ENCODE peak calls at places on chromosome 3, in ten cellular contexts. H is A549, T is tibial nerve, S is K562, Z is GM12878, D is SK-N-SH, M is ovary, E is stomach, W is transverse colon, K is H1. G is an unnamed sample.

GRCh38 chr3:53068176-53068575 is 22.3 kb upstream of the SFMBT1 start:
- DNase-seq in H (no peak), T (no peak), S (no peak), Z (no peak), D (no peak), M (no peak), E (no peak), W (no peak), K (no peak), G (no peak)

GRCh38 chr3:171772427-171773056 is 37.7 kb downstream of the PLD1 start:
- DNase-seq in H (peak; percentile 38), T (peak; percentile 48), S (peak; percentile 61), Z (no peak), D (peak; percentile 64), M (peak; percentile 68), E (peak; percentile 60), W (peak; percentile 61), K (no peak), G (no peak)

GRCh38 chr3:41574900-41575299 is 375.6 kb downstream of the CTNNB1 start:
- DNase-seq in H (no peak), T (no peak), S (no peak), Z (no peak), D (no peak), M (no peak), E (no peak), W (no peak), K (no peak), G (no peak)

GRCh38 chr3:120432105-120432860 is 18.5 kb downstream of the FSTL1 start:
- DNase-seq in H (no peak), T (no peak), S (no peak), Z (no peak), D (no peak), M (peak; percentile 66), E (no peak), W (no peak), K (peak; percentile 60), G (no peak)

GRCh38 chr3:88785841-88786240 is 321.6 kb upstream of the EPHA3 start:
- DNase-seq in H (no peak), T (no peak), S (no peak), Z (no peak), D (no peak), M (no peak), E (no peak), W (no peak), K (no peak), G (no peak)

GRCh38 chr3:10305331-10305902 is 12.7 kb upstream of the GHRL start:
- DNase-seq in H (no peak), T (no peak), S (no peak), Z (no peak), D (no peak), M (no peak), E (no peak), W (no peak), K (no peak), G (no peak)

GRCh38 chr3:115330406-115330805 is 183.3 kb upstream of the ZBTB20 start:
- DNase-seq in H (no peak), T (no peak), S (no peak), Z (no peak), D (no peak), M (no peak), E (no peak), W (no peak), K (no peak), G (no peak)

GRCh38 chr3:48180021-48180420 is 8.2 kb downstream of the CDC25A start:
- DNase-seq in H (no peak), T (no peak), S (no peak), Z (no peak), D (no peak), M (no peak), E (no peak), W (no peak), K (no peak), G (no peak)

GRCh38 chr3:49618412-49618811 is 55.7 kb upstream of the APEH start:
- DNase-seq in H (no peak), T (no peak), S (no peak), Z (no peak), D (no peak), M (no peak), E (no peak), W (no peak), K (no peak), G (no peak)

GRCh38 chr3:24235121-24235520 is 259.5 kb downstream of the THRB start:
- DNase-seq in H (no peak), T (no peak), S (no peak), Z (no peak), D (no peak), M (no peak), E (no peak), W (no peak), K (no peak), G (no peak)

GRCh38 chr3:31957106-31957505 is 24.0 kb downstream of the OSBPL10 start:
- DNase-seq in H (no peak), T (no peak), S (no peak), Z (no peak), D (no peak), M (no peak), E (no peak), W (no peak), K (no peak), G (peak; percentile 31)

GRCh38 chr3:54856271-54856670 is 71.6 kb downstream of the LRTM1 start:
- DNase-seq in H (no peak), T (no peak), S (no peak), Z (no peak), D (no peak), M (no peak), E (no peak), W (no peak), K (no peak), G (no peak)

GRCh38 chr3:71673486-71673885 is 51.7 kb downstream of the EIF4E3 start:
- DNase-seq in H (no peak), T (no peak), S (no peak), Z (no peak), D (no peak), M (no peak), E (no peak), W (no peak), K (no peak), G (no peak)

GRCh38 chr3:140842984-140843649 is 98.5 kb upstream of the SLC25A36 start:
- DNase-seq in H (no peak), T (no peak), S (no peak), Z (peak; percentile 86), D (no peak), M (no peak), E (no peak), W (no peak), K (no peak), G (no peak)

GRCh38 chr3:61562042-61562809 is 855 bp downstream of the PTPRG start:
- DNase-seq in H (peak; percentile 10), T (no peak), S (no peak), Z (no peak), D (peak; percentile 74), M (peak; percentile 63), E (no peak), W (peak; percentile 13), K (no peak), G (no peak)

GRCh38 chr3:61562810-61563613 is 1.6 kb downstream of the PTPRG start:
- DNase-seq in H (peak; percentile 7), T (peak; percentile 18), S (no peak), Z (no peak), D (peak; percentile 60), M (peak; percentile 66), E (no peak), W (peak; percentile 32), K (no peak), G (no peak)

GRCh38 chr3:61561374-61562041 is at the start of gene PTPRG:
- DNase-seq in H (peak; percentile 68), T (peak; percentile 84), S (no peak), Z (no peak), D (peak; percentile 91), M (peak; percentile 95), E (peak; percentile 90), W (peak; percentile 89), K (peak; percentile 61), G (peak; percentile 95)

GRCh38 chr3:61559108-61559731 is 2.2 kb upstream of the PTPRG start:
- DNase-seq in H (no peak), T (no peak), S (no peak), Z (no peak), D (no peak), M (no peak), E (no peak), W (no peak), K (no peak), G (no peak)

GRCh38 chr3:61560452-61561373 is 658 bp upstream of the PTPRG start:
- DNase-seq in H (peak; percentile 57), T (peak; percentile 74), S (no peak), Z (no peak), D (peak; percentile 68), M (peak; percentile 90), E (peak; percentile 75), W (peak; percentile 78), K (peak; percentile 69), G (peak; percentile 96)
- TF ChIP-seq CTCF in H (no peak), T (no peak), S (no peak), Z (no peak), D (peak; percentile 33), M (peak; percentile 39), E (no peak), W (peak; percentile 23), K (no peak), G (peak; percentile 5)

GRCh38 chr3:101886626-101887025 is 37.3 kb downstream of the NFKBIZ start:
- DNase-seq in H (no peak), T (no peak), S (no peak), Z (no peak), D (no peak), M (no peak), E (no peak), W (no peak), K (no peak), G (no peak)
- TF ChIP-seq EP300 in H (no peak), T (no peak), S (no peak), Z (no peak), D (no peak), M (no peak), E (no peak), W (no peak), K (no peak), G (no peak)

DNA sequence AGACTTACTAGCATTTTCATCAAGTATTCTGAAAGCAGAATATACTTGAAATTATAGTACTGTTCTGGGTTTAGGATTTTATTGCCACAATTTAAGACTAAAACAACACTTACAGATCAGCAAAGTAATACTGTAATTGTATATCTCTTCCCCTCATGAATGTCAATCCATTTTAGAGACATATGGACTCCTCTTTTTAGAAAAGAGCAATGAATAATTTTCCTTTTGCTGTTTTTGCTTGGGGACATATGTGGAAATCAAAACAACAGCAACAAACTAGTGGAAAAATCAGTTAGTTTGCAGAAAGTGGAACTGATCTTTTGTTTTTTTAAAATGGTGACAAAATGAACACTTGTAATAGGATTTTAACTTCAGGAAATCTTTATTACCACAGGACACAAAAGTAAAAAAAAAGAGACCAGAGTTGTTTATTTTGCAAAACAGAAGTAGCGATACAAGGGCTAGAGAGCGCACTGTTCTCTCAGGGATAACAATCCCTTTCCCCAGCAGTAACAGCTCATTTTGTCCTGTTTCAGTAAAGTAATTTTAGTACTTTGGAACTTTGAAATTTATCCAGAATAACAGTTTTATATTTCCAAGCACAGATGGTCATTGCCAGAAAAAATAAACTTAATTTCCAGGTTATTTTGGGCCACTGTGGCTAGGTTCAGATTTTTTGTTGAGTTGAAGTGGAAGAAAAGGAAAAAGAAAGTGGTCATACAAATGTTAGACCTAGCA is 17.1 kb downstream of the LEKR1 start:
- DNase-seq in H (no peak), T (no peak), S (no peak), Z (no peak), D (no peak), M (no peak), E (no peak), W (no peak), K (no peak), G (no peak)
- H3K27ac ChIP-seq in H (no peak overlapping the region), T (no peak overlapping the region), S (no peak overlapping the region), Z (no peak overlapping the region), D (no peak overlapping the region), M (no peak overlapping the region), E (no peak overlapping the region), W (no peak overlapping the region), K (no peak overlapping the region), G (no peak overlapping the region)

GRCh38 chr3:179166561-179167201 is 18.5 kb downstream of the PIK3CA start:
- DNase-seq in H (no peak), T (no peak), S (no peak), Z (no peak), D (no peak), M (no peak), E (no peak), W (no peak), K (no peak), G (no peak)
- TF ChIP-seq CTCF in H (no peak), T (no peak), S (no peak), Z (no peak), D (no peak), M (no peak), E (no peak), W (no peak), K (no peak), G (no peak)

G was measured in esophagus muscularis mucosa.